ENCODE peak calls at places on chromosomes 2 and 18, in six cellular contexts. One of them, this sample, is unnamed.
A peak's percentile ranks its signal among the peaks of the same experiment; 100 is the strongest.

GRCh38 chr2:68251855-68252406 is 401 bp downstream of the PPP3R1 start:
- DNase-seq in iris pigment epithelial cell: no peak
- DNase-seq in heart left ventricle: peak; percentile 33
- DNase-seq in right cardiac atrium: peak; percentile 66
- DNase-seq in KG1: no peak
- DNase-seq in GM04504: no peak
- DNase-seq in this sample: no peak

GRCh38 chr2:82735336-82735735 is 1723.7 kb downstream of the SUCLG1 start:
- DNase-seq in iris pigment epithelial cell: no peak
- DNase-seq in heart left ventricle: no peak
- DNase-seq in GM04504: no peak
- DNase-seq in KG1: no peak
- DNase-seq in right cardiac atrium: no peak
- DNase-seq in this sample: no peak

GRCh38 chr2:197306691-197307030 is 3.9 kb downstream of the ANKRD44 start:
- DNase-seq in right cardiac atrium: peak; percentile 80
- DNase-seq in GM04504: no peak
- DNase-seq in iris pigment epithelial cell: no peak
- DNase-seq in heart left ventricle: peak; percentile 27
- DNase-seq in KG1: no peak
- DNase-seq in this sample: peak; percentile 62

GRCh38 chr2:233011268-233012190 is 1.5 kb downstream of the NGEF start:
- DNase-seq in GM04504: no peak
- DNase-seq in KG1: no peak
- DNase-seq in iris pigment epithelial cell: no peak
- DNase-seq in heart left ventricle: no peak
- DNase-seq in right cardiac atrium: no peak
- DNase-seq in this sample: no peak

GRCh38 chr2:36951574-36951973 is 14.8 kb downstream of the STRN start:
- DNase-seq in iris pigment epithelial cell: peak; percentile 86
- DNase-seq in KG1: no peak
- DNase-seq in GM04504: no peak
- DNase-seq in right cardiac atrium: peak; percentile 56
- DNase-seq in heart left ventricle: no peak
- DNase-seq in this sample: no peak

GRCh38 chr2:227191367-227191766 is 26.9 kb downstream of the COL4A3 start:
- DNase-seq in right cardiac atrium: no peak
- DNase-seq in iris pigment epithelial cell: peak; percentile 87
- DNase-seq in KG1: no peak
- DNase-seq in heart left ventricle: no peak
- DNase-seq in GM04504: no peak
- DNase-seq in this sample: no peak

GRCh38 chr2:240429872-240430491 is 5.5 kb upstream of the GPC1 start:
- DNase-seq in heart left ventricle: peak; percentile 5
- DNase-seq in right cardiac atrium: peak; percentile 41
- DNase-seq in KG1: no peak
- DNase-seq in iris pigment epithelial cell: no peak
- DNase-seq in GM04504: no peak
- DNase-seq in this sample: peak; percentile 9

GRCh38 chr2:218027426-218028188 is 24.8 kb upstream of the TNS1 start:
- DNase-seq in KG1: no peak
- DNase-seq in iris pigment epithelial cell: no peak
- DNase-seq in GM04504: no peak
- DNase-seq in heart left ventricle: no peak
- DNase-seq in right cardiac atrium: no peak
- DNase-seq in this sample: no peak

GRCh38 chr2:44793322-44793870 is 148.1 kb upstream of the SIX3 start:
- DNase-seq in right cardiac atrium: no peak
- DNase-seq in heart left ventricle: no peak
- DNase-seq in iris pigment epithelial cell: peak; percentile 39
- DNase-seq in KG1: no peak
- DNase-seq in GM04504: peak; percentile 2
- DNase-seq in this sample: no peak

GRCh38 chr2:196294510-196294909 is 123.1 kb upstream of the STK17B start:
- DNase-seq in KG1: no peak
- DNase-seq in heart left ventricle: no peak
- DNase-seq in iris pigment epithelial cell: peak; percentile 34
- DNase-seq in right cardiac atrium: no peak
- DNase-seq in GM04504: no peak
- DNase-seq in this sample: no peak

GRCh38 chr18:53567935-53568574 is 656.4 kb downstream of the MBD2 start:
- DNase-seq in KG1: no peak
- DNase-seq in iris pigment epithelial cell: peak; percentile 26
- DNase-seq in GM04504: peak; percentile 5
- DNase-seq in right cardiac atrium: peak; percentile 22
- DNase-seq in heart left ventricle: no peak
- DNase-seq in this sample: no peak

GRCh38 chr2:47205576-47206141 is 50.6 kb upstream of the STPG4 start:
- DNase-seq in GM04504: no peak
- DNase-seq in KG1: no peak
- DNase-seq in heart left ventricle: peak; percentile 67
- DNase-seq in right cardiac atrium: peak; percentile 85
- DNase-seq in iris pigment epithelial cell: peak; percentile 59
- DNase-seq in this sample: peak; percentile 32

GRCh38 chr2:198483046-198483445 is 678.7 kb downstream of the PLCL1 start:
- DNase-seq in iris pigment epithelial cell: no peak
- DNase-seq in KG1: no peak
- DNase-seq in GM04504: peak; percentile 14
- DNase-seq in heart left ventricle: no peak
- DNase-seq in right cardiac atrium: no peak
- DNase-seq in this sample: no peak

GRCh38 chr2:71548589-71549485 is 95.5 kb downstream of the DYSF start:
- DNase-seq in KG1: no peak
- DNase-seq in heart left ventricle: peak; percentile 56
- DNase-seq in right cardiac atrium: peak; percentile 91
- DNase-seq in GM04504: peak; percentile 45
- DNase-seq in iris pigment epithelial cell: peak; percentile 56
- DNase-seq in this sample: peak; percentile 82

GRCh38 chr2:235051436-235052260 is 99.8 kb downstream of the SH3BP4 start:
- DNase-seq in GM04504: peak; percentile 26
- DNase-seq in KG1: no peak
- DNase-seq in iris pigment epithelial cell: peak; percentile 29
- DNase-seq in heart left ventricle: no peak
- DNase-seq in right cardiac atrium: no peak
- DNase-seq in this sample: no peak

GRCh38 chr2:48779019-48779418 is 23.5 kb upstream of the LHCGR start:
- DNase-seq in GM04504: no peak
- DNase-seq in iris pigment epithelial cell: no peak
- DNase-seq in heart left ventricle: no peak
- DNase-seq in right cardiac atrium: no peak
- DNase-seq in KG1: no peak
- DNase-seq in this sample: no peak

GRCh38 chr2:85604568-85605339 is 2.3 kb upstream of the TMEM150A start:
- DNase-seq in iris pigment epithelial cell: peak; percentile 72
- DNase-seq in right cardiac atrium: no peak
- DNase-seq in heart left ventricle: no peak
- DNase-seq in KG1: no peak
- DNase-seq in GM04504: no peak
- DNase-seq in this sample: no peak

GRCh38 chr18:11661430-11661829 is 27.6 kb upstream of the GNAL start:
- DNase-seq in heart left ventricle: no peak
- DNase-seq in right cardiac atrium: no peak
- DNase-seq in KG1: no peak
- DNase-seq in GM04504: no peak
- DNase-seq in iris pigment epithelial cell: peak; percentile 9
- DNase-seq in this sample: no peak